ENCODE peak calls at places on chromosomes 2 and 18, in six cellular contexts. C, L, D, F, I and P are unnamed samples.

GRCh38 chr2:118738524-118739308 is 108.7 kb downstream of the EN1 start:
- DNase-seq in C (no peak), L (peak), D (no peak), F (peak), I (no peak), P (no peak)

GRCh38 chr18:24799720-24800119 is 339.3 kb downstream of the HRH4 start:
- DNase-seq in C (no peak), L (no peak), D (no peak), F (no peak), I (no peak), P (no peak)

GRCh38 chr2:5723791-5724735 is 31.9 kb downstream of the SOX11 start:
- DNase-seq in C (no peak), L (no peak), D (no peak), F (no peak), I (no peak), P (no peak)

GRCh38 chr2:149988361-149988760 is 400.8 kb upstream of the MMADHC start:
- DNase-seq in C (no peak), L (no peak), D (no peak), F (no peak), I (no peak), P (no peak)

GRCh38 chr2:56133441-56133840 is 50.3 kb upstream of the CCDC85A start:
- DNase-seq in C (no peak), L (no peak), D (no peak), F (no peak), I (no peak), P (no peak)

GRCh38 chr2:73561422-73561821 is 80.8 kb downstream of the NAT8 start:
- DNase-seq in C (no peak), L (no peak), D (no peak), F (no peak), I (no peak), P (no peak)

GRCh38 chr2:176455865-176456291 is 186.6 kb downstream of the MTX2 start:
- DNase-seq in C (peak), L (peak), D (no peak), F (peak), I (no peak), P (no peak)

GRCh38 chr2:158539176-158539895 is 82.6 kb downstream of the PKP4 start:
- DNase-seq in C (no peak), L (no peak), D (no peak), F (no peak), I (no peak), P (no peak)

GRCh38 chr2:67733517-67733916 is 329.3 kb downstream of the C1D start:
- DNase-seq in C (no peak), L (peak), D (no peak), F (no peak), I (peak), P (no peak)

GRCh38 chr2:152611458-152612231 is 105.6 kb downstream of the PRPF40A start:
- DNase-seq in C (peak), L (no peak), D (no peak), F (no peak), I (no peak), P (no peak)

GRCh38 chr2:160267022-160267421 is 67.0 kb upstream of the ITGB6 start:
- DNase-seq in C (no peak), L (no peak), D (no peak), F (no peak), I (no peak), P (no peak)

GRCh38 chr2:134692461-134692860 is 26.3 kb downstream of the TMEM163 start:
- DNase-seq in C (no peak), L (peak), D (no peak), F (no peak), I (no peak), P (no peak)

GRCh38 chr2:28638102-28638501 is 113.5 kb upstream of the PPP1CB start:
- DNase-seq in C (no peak), L (no peak), D (no peak), F (no peak), I (no peak), P (no peak)

GRCh38 chr2:56286936-56287335 is 103.1 kb downstream of the CCDC85A start:
- DNase-seq in C (no peak), L (no peak), D (no peak), F (no peak), I (no peak), P (no peak)

GRCh38 chr2:200127852-200128251 is 172.5 kb downstream of the MAIP1 start:
- DNase-seq in C (no peak), L (no peak), D (no peak), F (no peak), I (no peak), P (no peak)

GRCh38 chr2:238811765-238812164 is 36.1 kb upstream of the TWIST2 start:
- DNase-seq in C (no peak), L (no peak), D (no peak), F (no peak), I (no peak), P (no peak)

GRCh38 chr2:82879803-82880202 is 1579.3 kb downstream of the SUCLG1 start:
- DNase-seq in C (no peak), L (no peak), D (no peak), F (no peak), I (no peak), P (no peak)

GRCh38 chr18:44588466-44588865 is 92.2 kb upstream of the SETBP1 start:
- DNase-seq in C (no peak), L (no peak), D (no peak), F (no peak), I (no peak), P (no peak)

GRCh38 chr2:161265874-161266273 is 42.4 kb upstream of the PSMD14 start:
- DNase-seq in C (no peak), L (no peak), D (no peak), F (no peak), I (no peak), P (no peak)

GRCh38 chr2:239226677-239227076 is 174.1 kb downstream of the HDAC4 start:
- DNase-seq in C (no peak), L (no peak), D (no peak), F (no peak), I (no peak), P (peak)

GRCh38 chr2:108315408-108316193 is 26.9 kb downstream of the SULT1C2 start:
- DNase-seq in C (no peak), L (peak), D (no peak), F (no peak), I (no peak), P (no peak)

GRCh38 chr2:108220191-108220590 is 19.6 kb upstream of the SULT1C3 start:
- DNase-seq in C (no peak), L (no peak), D (no peak), F (no peak), I (no peak), P (no peak)

GRCh38 chr18:59268722-59269562 is 4.3 kb downstream of the RAX start:
- DNase-seq in C (no peak), L (peak), D (peak), F (peak), I (no peak), P (no peak)

GRCh38 chr2:113158884-113159553 is 14.8 kb upstream of the PSD4 start:
- DNase-seq in C (no peak), L (no peak), D (no peak), F (no peak), I (no peak), P (no peak)

GRCh38 chr2:235433860-235434259 is 60.0 kb upstream of the AGAP1 start:
- DNase-seq in C (peak), L (no peak), D (no peak), F (no peak), I (no peak), P (peak)

GRCh38 chr2:38116762-38117161 is 40.8 kb upstream of the CYP1B1 start:
- DNase-seq in C (no peak), L (no peak), D (no peak), F (no peak), I (no peak), P (no peak)

GRCh38 chr2:28991021-28991420 is 9.9 kb downstream of the TOGARAM2 start:
- DNase-seq in C (peak), L (no peak), D (no peak), F (no peak), I (no peak), P (peak)

GRCh38 chr2:42297322-42297936 is 63.6 kb downstream of the COX7A2L start:
- DNase-seq in C (no peak), L (no peak), D (no peak), F (no peak), I (no peak), P (no peak)

GRCh38 chr2:218291318-218291933 is 877 bp downstream of the TMBIM1 start:
- DNase-seq in C (no peak), L (no peak), D (no peak), F (no peak), I (no peak), P (peak)

GRCh38 chr2:99834426-99834825 is 308.0 kb downstream of the AFF3 start:
- DNase-seq in C (no peak), L (no peak), D (no peak), F (no peak), I (no peak), P (no peak)

GRCh38 chr2:152432206-152432653 is 97.3 kb downstream of the FMNL2 start:
- DNase-seq in C (no peak), L (no peak), D (no peak), F (no peak), I (no peak), P (no peak)

GRCh38 chr2:88350262-88350640 is 102.2 kb downstream of the FOXI3 start:
- DNase-seq in C (peak), L (no peak), D (no peak), F (no peak), I (no peak), P (no peak)

GRCh38 chr2:15038373-15039364 is 406.2 kb downstream of the LRATD1 start:
- DNase-seq in C (no peak), L (no peak), D (no peak), F (no peak), I (no peak), P (no peak)

GRCh38 chr2:235984552-235984951 is 183.6 kb downstream of the GBX2 start:
- DNase-seq in C (no peak), L (no peak), D (no peak), F (no peak), I (no peak), P (no peak)

GRCh38 chr2:239206851-239207250 is 194.0 kb downstream of the HDAC4 start:
- DNase-seq in C (no peak), L (no peak), D (no peak), F (no peak), I (no peak), P (no peak)

GRCh38 chr18:79856119-79857080 is 58.7 kb downstream of the KCNG2 start:
- DNase-seq in C (no peak), L (peak), D (peak), F (no peak), I (no peak), P (no peak)

DNA sequence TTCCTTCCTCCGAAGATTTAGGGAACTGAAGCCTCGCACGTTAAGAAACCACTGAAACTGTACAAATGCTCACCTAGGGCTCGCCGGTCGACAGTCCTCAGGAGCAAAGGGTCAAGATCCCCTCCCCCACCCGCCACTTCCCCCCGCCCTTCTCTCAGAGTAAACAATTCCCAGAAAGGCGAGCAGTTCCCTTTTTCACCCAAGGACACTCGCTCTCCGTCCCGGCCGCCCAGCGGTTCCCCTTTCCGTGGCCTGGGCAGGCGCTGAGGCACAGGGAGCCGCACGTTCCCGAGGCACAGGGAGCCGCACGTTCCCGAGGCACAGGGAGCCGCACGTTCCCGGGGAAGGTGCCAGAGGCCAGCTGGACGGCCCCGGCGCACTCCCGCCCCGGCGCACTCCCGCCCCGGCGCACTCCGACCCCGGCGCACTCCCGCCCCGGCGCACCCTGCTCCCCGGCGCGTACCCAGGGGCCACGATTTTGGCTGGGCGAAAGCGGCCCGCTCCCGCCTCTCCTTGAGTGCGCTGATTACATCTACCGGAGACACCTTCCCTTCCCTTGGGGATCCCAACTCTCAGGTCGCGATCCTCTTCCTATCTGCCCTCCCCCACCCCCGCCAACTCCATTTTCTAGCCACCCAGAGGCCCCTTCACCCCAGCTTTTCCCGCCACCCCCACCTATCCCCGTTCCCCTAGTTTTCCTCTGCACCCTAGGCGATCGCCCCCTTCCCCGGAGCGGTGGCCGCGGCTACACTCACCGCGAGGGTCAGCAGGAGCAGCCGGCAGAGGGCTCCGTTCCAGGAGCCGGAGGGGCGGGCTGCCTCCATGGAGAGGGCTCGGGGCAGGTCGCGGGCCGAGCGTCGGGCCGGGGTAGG is 837 bp downstream of the DSC2 start:
- DNase-seq in C (peak), L (peak), D (no peak), F (peak), I (peak), P (peak)
- TF ChIP-seq POLR2AphosphoS5 in C (peak), L (no peak), D (no peak), F (peak), I (peak), P (peak)

GRCh38 chr2:196131949-196132925 is 39.1 kb downstream of the STK17B start:
- DNase-seq in C (no peak), L (peak), D (no peak), F (no peak), I (no peak), P (no peak)
- TF ChIP-seq POLR2AphosphoS5 in C (no peak), L (no peak), D (peak), F (no peak), I (no peak), P (no peak)

GRCh38 chr2:18411571-18411970 is 148.9 kb downstream of the RDH14 start:
- DNase-seq in C (no peak), L (no peak), D (no peak), F (no peak), I (no peak), P (no peak)

GRCh38 chr2:18410543-18410942 is 149.9 kb downstream of the RDH14 start:
- DNase-seq in C (no peak), L (no peak), D (no peak), F (no peak), I (no peak), P (no peak)

GRCh38 chr2:18413794-18414396 is 146.6 kb downstream of the RDH14 start:
- DNase-seq in C (no peak), L (no peak), D (no peak), F (no peak), I (no peak), P (no peak)

GRCh38 chr2:18412980-18413793 is 147.3 kb downstream of the RDH14 start:
- DNase-seq in C (no peak), L (no peak), D (no peak), F (no peak), I (no peak), P (no peak)
- TF ChIP-seq POLR2AphosphoS5 in C (no peak), L (no peak), D (no peak), F (no peak), I (no peak), P (no peak)

GRCh38 chr2:219452361-219453317 is 18.0 kb downstream of the SPEG start:
- DNase-seq in C (peak), L (no peak), D (no peak), F (peak), I (peak), P (no peak)
- TF ChIP-seq POLR2AphosphoS5 in C (peak), L (no peak), D (no peak), F (no peak), I (no peak), P (peak)

GRCh38 chr2:19708776-19709175 is 193.0 kb downstream of the TTC32 start:
- DNase-seq in C (no peak), L (no peak), D (no peak), F (no peak), I (no peak), P (no peak)

GRCh38 chr2:19709553-19709952 is 192.2 kb downstream of the TTC32 start:
- DNase-seq in C (no peak), L (no peak), D (no peak), F (no peak), I (no peak), P (no peak)

GRCh38 chr2:19712850-19713249 is 188.9 kb downstream of the TTC32 start:
- DNase-seq in C (no peak), L (no peak), D (no peak), F (no peak), I (no peak), P (no peak)

GRCh38 chr2:19710230-19710629 is 191.6 kb downstream of the TTC32 start:
- DNase-seq in C (no peak), L (no peak), D (no peak), F (no peak), I (no peak), P (no peak)

GRCh38 chr2:19711470-19712372 is 190.1 kb downstream of the TTC32 start:
- DNase-seq in C (peak), L (peak), D (no peak), F (no peak), I (no peak), P (no peak)
- TF ChIP-seq POLR2AphosphoS5 in C (no peak), L (no peak), D (no peak), F (no peak), I (no peak), P (no peak)

DNA sequence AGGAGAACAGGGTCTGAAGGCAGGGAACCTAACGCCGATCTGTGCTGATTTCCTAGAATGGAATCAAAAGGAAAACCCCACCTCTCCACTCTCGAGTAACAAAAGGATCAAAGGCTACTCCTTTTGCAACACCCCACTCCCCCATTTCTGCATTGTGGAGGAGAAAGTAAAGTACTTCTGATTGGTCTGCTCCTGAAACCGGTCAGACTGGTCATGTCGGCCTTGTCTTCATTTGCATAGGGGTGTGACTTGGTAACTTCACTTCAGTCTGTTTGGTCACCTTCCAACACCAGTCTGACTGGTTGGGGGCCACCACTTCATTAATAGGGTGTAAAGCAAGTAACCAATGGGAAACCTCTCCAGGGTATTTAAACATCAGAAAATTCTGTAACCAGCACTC is 771.9 kb downstream of the ERBB4 start:
- DNase-seq in C (peak), L (peak), D (no peak), F (no peak), I (peak), P (peak)
- TF ChIP-seq POLR2AphosphoS5 in C (no peak), L (no peak), D (no peak), F (no peak), I (no peak), P (no peak)

GRCh38 chr2:71951067-71951436 is 196.6 kb downstream of the CYP26B1 start:
- DNase-seq in C (no peak), L (no peak), D (no peak), F (no peak), I (no peak), P (no peak)
- TF ChIP-seq POLR2AphosphoS5 in C (no peak), L (no peak), D (no peak), F (no peak), I (no peak), P (no peak)

GRCh38 chr2:143125647-143126046 is 3.6 kb upstream of the ARHGAP15 start:
- DNase-seq in C (no peak), L (no peak), D (no peak), F (no peak), I (no peak), P (no peak)

GRCh38 chr2:143132360-143132759 is 3.1 kb downstream of the ARHGAP15 start:
- DNase-seq in C (no peak), L (no peak), D (no peak), F (no peak), I (no peak), P (no peak)

GRCh38 chr2:143133783-143134182 is 4.6 kb downstream of the ARHGAP15 start:
- DNase-seq in C (no peak), L (no peak), D (no peak), F (no peak), I (no peak), P (no peak)

GRCh38 chr2:143123911-143124310 is 5.3 kb upstream of the ARHGAP15 start:
- DNase-seq in C (no peak), L (no peak), D (no peak), F (no peak), I (no peak), P (no peak)

DNA sequence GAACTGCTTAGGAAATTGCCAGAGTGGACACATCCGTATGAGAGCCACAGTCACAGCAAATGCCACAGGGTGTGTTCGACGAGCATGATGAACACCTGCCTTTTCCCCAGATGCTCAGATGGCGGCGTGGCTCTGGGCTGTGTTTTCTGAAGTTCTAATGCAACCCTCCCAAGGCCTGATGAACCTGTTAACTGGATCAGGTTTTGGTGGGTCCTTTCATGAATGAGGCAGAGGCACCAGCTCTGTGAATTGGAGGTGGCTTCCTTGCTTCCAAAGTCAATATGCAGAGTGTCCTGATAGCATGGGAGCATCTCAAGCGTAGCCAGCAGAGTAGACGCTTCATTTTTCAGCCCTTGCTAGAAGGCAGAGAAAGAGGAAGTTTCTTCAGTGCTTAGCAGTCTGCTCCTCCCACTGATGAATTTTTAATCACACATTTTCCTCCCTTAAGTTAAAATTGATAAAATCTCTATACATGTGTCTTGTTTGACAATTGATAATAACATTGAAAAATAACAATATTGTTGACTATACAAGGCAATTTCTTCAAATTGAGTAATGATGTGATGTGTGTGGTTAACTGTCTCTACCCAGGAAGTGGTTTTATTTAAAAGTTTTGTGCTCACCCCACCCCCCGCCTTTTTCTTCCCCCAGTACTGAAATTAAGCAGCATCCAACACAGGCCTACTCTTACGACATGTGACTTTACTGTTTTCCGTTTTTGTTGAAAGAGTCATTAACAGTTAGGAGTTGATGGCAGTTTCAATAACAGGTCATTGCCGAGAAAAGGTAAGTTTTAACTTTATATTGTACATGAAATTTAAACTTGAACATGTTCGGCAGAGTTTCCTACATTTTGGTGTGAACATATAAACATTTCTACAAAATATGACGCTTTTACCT is at the start of gene ARHGAP15:
- DNase-seq in C (peak), L (no peak), D (peak), F (no peak), I (no peak), P (peak)
- TF ChIP-seq POLR2AphosphoS5 in C (peak), L (no peak), D (peak), F (no peak), I (no peak), P (no peak)

DNA sequence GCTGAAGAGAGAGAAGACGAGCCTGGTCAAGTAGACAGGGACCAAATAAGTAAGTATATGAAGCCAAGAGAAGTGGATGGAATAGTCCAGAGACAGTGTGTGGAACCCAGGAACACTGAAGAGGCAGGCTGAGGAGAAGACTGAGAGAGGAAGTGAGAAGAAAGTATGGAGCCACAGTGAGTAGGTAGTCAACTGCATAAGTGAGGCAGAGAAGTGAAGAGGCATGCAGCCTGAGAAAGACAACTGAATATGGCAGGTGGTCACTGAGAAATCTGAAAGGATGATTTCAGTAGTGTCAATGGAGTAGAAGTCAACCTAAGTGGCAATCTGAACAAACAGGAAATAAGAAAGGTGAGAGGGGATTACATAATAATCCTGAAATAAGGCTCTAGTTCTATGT is 55.4 kb downstream of the CWC22 start:
- DNase-seq in C (no peak), L (no peak), D (no peak), F (no peak), I (no peak), P (no peak)
- TF ChIP-seq POLR2AphosphoS5 in C (no peak), L (no peak), D (no peak), F (no peak), I (no peak), P (no peak)